ENCODE peak calls at places on chromosomes 16 and 17, in ten cellular contexts. H is neural crest cell; N is hippocampal formation; C is stimulated activated CD4-positive, alpha-beta T cell treated with anti-CD3 and anti-CD28 coated beads, Interleukin-4, amount 100 ng/mL, for 1 hour; S is stimulated activated naive CD8-positive, alpha-beta T cell treated with anti-CD3 and anti-CD28 coated beads, Interleukin-15, Interleukin-2, amounts not matched to agents 100 U/mL and 50 U/mL, for 24 hours; A is GM03348; K is kidney glomerular epithelial cell; W is iPS DF 6.9; U is T-helper 1 cell; O is HS-5. E is an unnamed sample.

GRCh38 chr17:6927290-6927844 is 68.5 kb upstream of the ALOX12 start:
- DNase-seq in N (no peak), A (peak), H (no peak), W (no peak), S (no peak), U (no peak), C (no peak), O (peak), K (no peak), E (no peak)

GRCh38 chr16:19595043-19595767 is 39.7 kb downstream of the VPS35L start:
- DNase-seq in K (peak), H (no peak), A (no peak), C (no peak), N (no peak), O (no peak), W (no peak), S (no peak), U (no peak), E (no peak)

GRCh38 chr16:83806036-83806435 is 1.7 kb upstream of the HSBP1 start:
- DNase-seq in C (no peak), H (no peak), N (no peak), W (no peak), A (no peak), S (no peak), O (no peak), K (no peak), U (no peak), E (no peak)

GRCh38 chr16:15484662-15485061 is 50.3 kb downstream of the BMERB1 start:
- DNase-seq in K (no peak), A (no peak), H (no peak), W (no peak), U (no peak), O (peak), S (no peak), C (no peak), N (no peak), E (no peak)

GRCh38 chr17:27155866-27156265 is 138.0 kb upstream of the WSB1 start:
- DNase-seq in W (no peak), N (no peak), S (no peak), C (no peak), O (no peak), K (no peak), H (no peak), U (no peak), A (peak), E (no peak)

GRCh38 chr16:76204249-76204648 is 73.0 kb upstream of the CNTNAP4 start:
- DNase-seq in H (no peak), C (no peak), O (no peak), A (no peak), S (no peak), N (no peak), K (no peak), U (no peak), W (no peak), E (no peak)

GRCh38 chr16:85733155-85733838 is 17.6 kb downstream of the C16orf74 start:
- DNase-seq in U (no peak), N (no peak), C (no peak), S (no peak), H (no peak), W (no peak), O (no peak), A (no peak), K (no peak), E (no peak)

GRCh38 chr16:56732366-56732765 is 2.4 kb downstream of the NUP93 start:
- DNase-seq in C (no peak), K (no peak), H (no peak), N (no peak), S (no peak), O (no peak), U (no peak), A (no peak), W (no peak), E (no peak)

GRCh38 chr17:45006927-45007461 is 38.9 kb upstream of the C1QL1 start:
- DNase-seq in C (no peak), A (peak), N (no peak), H (no peak), S (no peak), U (no peak), O (no peak), W (no peak), K (no peak), E (no peak)

GRCh38 chr17:78828470-78829185 is 12.0 kb downstream of the USP36 start:
- DNase-seq in K (no peak), A (peak), H (no peak), O (no peak), U (no peak), N (no peak), S (no peak), C (no peak), W (no peak), E (no peak)

GRCh38 chr17:13568746-13569739 is 32.7 kb downstream of the HS3ST3A1 start:
- DNase-seq in U (no peak), W (no peak), S (no peak), C (no peak), A (peak), N (no peak), K (no peak), O (no peak), H (no peak), E (no peak)

GRCh38 chr17:48100591-48101011 is 677 bp downstream of the CBX1 start:
- DNase-seq in N (no peak), C (no peak), O (peak), U (no peak), K (no peak), W (peak), H (peak), S (no peak), A (peak), E (no peak)

GRCh38 chr17:72184805-72185204 is 64.0 kb downstream of the SOX9 start:
- DNase-seq in C (no peak), O (no peak), K (no peak), S (no peak), H (no peak), A (no peak), U (no peak), N (no peak), W (no peak), E (no peak)

GRCh38 chr16:47392114-47392513 is 68.7 kb downstream of the ITFG1 start:
- DNase-seq in S (peak), A (no peak), N (no peak), O (no peak), K (no peak), U (peak), C (no peak), H (no peak), W (no peak), E (no peak)

GRCh38 chr17:7167832-7168231 is 11.3 kb downstream of the ASGR1 start:
- DNase-seq in C (no peak), S (no peak), A (peak), K (no peak), H (no peak), W (no peak), O (no peak), N (no peak), U (no peak), E (no peak)

GRCh38 chr17:55549140-55549539 is 37.9 kb upstream of the SMIM36 start:
- DNase-seq in W (peak), C (no peak), K (no peak), A (no peak), U (no peak), O (no peak), H (no peak), N (no peak), S (no peak), E (no peak)

GRCh38 chr16:10530685-10531084 is 49.7 kb downstream of the EMP2 start:
- DNase-seq in U (no peak), W (no peak), O (no peak), K (no peak), H (no peak), C (no peak), S (no peak), N (no peak), A (no peak), E (no peak)

GRCh38 chr16:31435341-31436220 is 7.0 kb downstream of the ZNF843 start:
- DNase-seq in N (no peak), A (no peak), S (no peak), W (no peak), O (no peak), H (no peak), U (no peak), K (no peak), C (no peak), E (no peak)

GRCh38 chr17:82568997-82569393 is 49.5 kb downstream of the FOXK2 start:
- DNase-seq in S (no peak), N (no peak), K (no peak), W (no peak), A (no peak), H (no peak), O (no peak), U (no peak), C (no peak), E (no peak)

GRCh38 chr17:81539961-81540675 is 11.9 kb downstream of the FSCN2 start:
- DNase-seq in N (no peak), H (no peak), C (no peak), S (no peak), K (no peak), O (no peak), A (no peak), W (no peak), U (no peak), E (no peak)

GRCh38 chr16:12613131-12613991 is 190.3 kb downstream of the CPPED1 start:
- DNase-seq in O (peak), C (peak), K (peak), N (no peak), W (peak), S (peak), A (no peak), H (no peak), U (no peak), E (no peak)

GRCh38 chr17:17004251-17004996 is 32.5 kb upstream of the TNFRSF13B start:
- DNase-seq in U (no peak), H (no peak), O (no peak), W (no peak), C (no peak), K (no peak), N (no peak), A (no peak), S (no peak), E (no peak)

GRCh38 chr17:28047806-28048205 is 5.3 kb downstream of the NLK start:
- DNase-seq in O (no peak), W (no peak), H (no peak), U (no peak), C (no peak), K (no peak), N (no peak), S (no peak), A (no peak), E (no peak)

GRCh38 chr17:77736721-77737120 is 221.8 kb upstream of the TNRC6C start:
- DNase-seq in C (no peak), U (no peak), H (no peak), W (no peak), K (no peak), O (no peak), A (no peak), N (no peak), S (no peak), E (no peak)

GRCh38 chr17:48576479-48577309 is 1.5 kb downstream of the HOXB4 start:
- DNase-seq in K (peak), C (no peak), A (peak), S (no peak), W (no peak), H (no peak), O (no peak), N (no peak), U (no peak), E (no peak)

GRCh38 chr17:67833946-67834631 is 8.8 kb downstream of the BPTF start:
- DNase-seq in N (no peak), A (no peak), W (no peak), O (no peak), H (no peak), S (no peak), C (no peak), K (no peak), U (no peak), E (no peak)

GRCh38 chr17:79920751-79921410 is 81.6 kb upstream of the CBX4 start:
- DNase-seq in A (no peak), N (no peak), C (no peak), O (no peak), K (no peak), S (no peak), H (no peak), U (no peak), W (no peak), E (no peak)

GRCh38 chr17:36001862-36002603 is 680 bp upstream of the CCL15 start:
- DNase-seq in H (no peak), C (no peak), W (no peak), S (no peak), A (no peak), N (no peak), U (no peak), O (no peak), K (no peak), E (no peak)

GRCh38 chr17:72270530-72270929 is 149.7 kb downstream of the SOX9 start:
- DNase-seq in A (peak), C (no peak), H (no peak), U (no peak), O (peak), S (no peak), W (no peak), N (peak), K (peak), E (no peak)

GRCh38 chr17:27805520-27806146 is 5.3 kb upstream of the NOS2 start:
- DNase-seq in O (peak), H (peak), W (peak), K (peak), C (peak), U (peak), N (peak), A (peak), S (peak), E (peak)

GRCh38 chr17:7897090-7897489 is 8.5 kb downstream of the CHD3 start:
- DNase-seq in C (no peak), A (no peak), S (no peak), H (no peak), O (no peak), K (no peak), W (no peak), N (no peak), U (no peak), E (no peak)

GRCh38 chr17:67531291-67531690 is 154.2 kb downstream of the PITPNC1 start:
- DNase-seq in H (no peak), W (no peak), N (peak), A (no peak), S (no peak), C (no peak), U (no peak), K (no peak), O (no peak), E (no peak)

GRCh38 chr17:76641501-76641900 is 2.1 kb downstream of the ST6GALNAC1 start:
- DNase-seq in U (no peak), O (no peak), A (no peak), S (no peak), K (peak), W (no peak), C (no peak), N (no peak), H (no peak), E (no peak)

GRCh38 chr16:81003610-81004460 is 2.9 kb downstream of the CMC2 start:
- DNase-seq in S (peak), O (no peak), K (no peak), W (no peak), A (no peak), C (no peak), U (no peak), H (no peak), N (no peak), E (no peak)

GRCh38 chr16:54843424-54843750 is 87.3 kb upstream of the IRX5 start:
- DNase-seq in A (no peak), C (no peak), U (no peak), S (no peak), N (no peak), W (no peak), K (no peak), O (no peak), H (no peak), E (no peak)

E was measured in activated T-helper 2 cell treated with anti-CD3 and anti-CD28 coated beads, Interferon-gamma antibody, Interleukin-2, Interleukin-4, amounts not matched to agents 10 μg/mL and 5 μg/mL and 100 μg/mL, durations not matched to agents 14 hours and 24 hours and 36 hours.